ENCODE peak calls at places on chromosomes 7 and 10, in seven cellular contexts. Q is stimulated activated CD4-positive, alpha-beta T cell treated with anti-CD3 and anti-CD28 coated beads, Interleukin-1b, Interleukin-23, amount 100 ng/mL, for 48 hours; Y is activated naive CD8-positive, alpha-beta T cell treated with anti-CD3 and anti-CD28 coated beads, Interleukin-2, amount 50 U/mL, for 24 hours; A is astrocyte of the cerebellum; V is naive thymus-derived CD8-positive, alpha-beta T cell; X is progenitor cell of endocrine pancreas; O is pancreas. S is an unnamed sample.

GRCh38 chr7:149719050-149719899 is 54.1 kb downstream of the ZNF467 start:
- DNase-seq in Q (no peak), Y (no peak), A (peak; percentile 34), V (no peak), X (no peak), O (no peak), S (no peak)

GRCh38 chr7:26060713-26061339 is 91.2 kb upstream of the NFE2L3 start:
- DNase-seq in Q (no peak), Y (no peak), A (no peak), V (no peak), X (no peak), O (no peak), S (no peak)

GRCh38 chr7:128794020-128794419 is 2.3 kb downstream of the CCDC136 start:
- DNase-seq in Q (peak; percentile 16), Y (no peak), A (no peak), V (peak; percentile 18), X (no peak), O (no peak), S (no peak)

GRCh38 chr7:157682064-157682945 is 345.5 kb downstream of the DNAJB6 start:
- DNase-seq in Q (no peak), Y (no peak), A (no peak), V (no peak), X (no peak), O (no peak), S (no peak)

GRCh38 chr7:99010281-99010680 is 131.9 kb downstream of the TRRAP start:
- DNase-seq in Q (no peak), Y (no peak), A (no peak), V (no peak), X (no peak), O (no peak), S (no peak)

GRCh38 chr10:16799621-16800020 is 17.6 kb downstream of the RSU1 start:
- DNase-seq in Q (no peak), Y (peak; percentile 55), A (no peak), V (no peak), X (no peak), O (no peak), S (peak; percentile 30)

GRCh38 chr7:104410742-104411141 is 82.3 kb downstream of the LHFPL3 start:
- DNase-seq in Q (no peak), Y (no peak), A (no peak), V (no peak), X (no peak), O (no peak), S (no peak)

GRCh38 chr7:22872087-22872807 is 49.6 kb upstream of the TOMM7 start:
- DNase-seq in Q (no peak), Y (no peak), A (no peak), V (no peak), X (no peak), O (no peak), S (no peak)

GRCh38 chr7:96663457-96663856 is 46.2 kb downstream of the SEM1 start:
- DNase-seq in Q (no peak), Y (no peak), A (no peak), V (no peak), X (no peak), O (no peak), S (no peak)

S was measured in T-helper 2 cell treated with Interferon-gamma antibody and Interleukin-4, amounts not matched to agents 5 μg/mL and 100 μg/mL, for 36 hours.